ENCODE peak calls at places on chromosomes 3 and 15, in five cellular contexts. X is body of pancreas, W is nephron progenitor cell, H is neural crest cell, L is stomach. O is an unnamed sample.

GRCh38 chr3:129016725-129017530 is 15.8 kb downstream of the EFCC1 start:
- DNase-seq in L (no peak), X (no peak), H (no peak), W (no peak), O (no peak)

GRCh38 chr15:71708052-71708432 is 102.3 kb upstream of the NR2E3 start:
- DNase-seq in W (no peak), X (no peak), L (no peak), H (no peak), O (no peak)

GRCh38 chr15:91966181-91966552 is 112.7 kb downstream of the SLCO3A1 start:
- DNase-seq in W (no peak), H (no peak), L (no peak), X (no peak), O (no peak)

GRCh38 chr15:94008101-94009080 is 223.0 kb upstream of the MCTP2 start:
- DNase-seq in H (no peak), W (no peak), L (no peak), X (no peak), O (no peak)

GRCh38 chr15:40430271-40430805 is 10.4 kb upstream of the BAHD1 start:
- DNase-seq in X (no peak), W (peak; percentile 44), H (no peak), L (no peak), O (no peak)

GRCh38 chr3:120469440-120470415 is 18.9 kb upstream of the FSTL1 start:
- DNase-seq in W (no peak), X (no peak), L (no peak), H (no peak), O (no peak)

GRCh38 chr3:112610121-112610520 is 30.8 kb downstream of the CCDC80 start:
- DNase-seq in X (no peak), W (no peak), L (no peak), H (no peak), O (no peak)

GRCh38 chr3:163043074-163043473 is 1546.5 kb downstream of the OTOL1 start:
- DNase-seq in L (no peak), W (no peak), H (no peak), X (no peak), O (no peak)

GRCh38 chr3:4982773-4983738 is 3.8 kb downstream of the BHLHE40 start:
- DNase-seq in X (peak; percentile 22), W (no peak), L (no peak), H (no peak), O (no peak)

GRCh38 chr15:100264994-100265640 is 76.7 kb downstream of the ADAMTS17 start:
- DNase-seq in L (peak; percentile 18), H (no peak), X (peak; percentile 48), W (no peak), O (no peak)

GRCh38 chr3:193800138-193801043 is 207.4 kb downstream of the OPA1 start:
- DNase-seq in W (no peak), L (no peak), H (no peak), X (no peak), O (no peak)

GRCh38 chr3:25080461-25080860 is 347.6 kb upstream of the RARB start:
- DNase-seq in L (no peak), W (no peak), X (no peak), H (no peak), O (no peak)

GRCh38 chr3:71863563-71864190 is 78.7 kb upstream of the PROK2 start:
- DNase-seq in H (no peak), L (no peak), X (no peak), W (no peak), O (no peak)

GRCh38 chr3:71489315-71489761 is 94.2 kb downstream of the FOXP1 start:
- DNase-seq in W (no peak), L (no peak), H (no peak), X (no peak), O (no peak)

GRCh38 chr15:36426696-36427095 is 152.7 kb upstream of the CDIN1 start:
- DNase-seq in L (no peak), W (no peak), X (no peak), H (no peak), O (no peak)

GRCh38 chr15:25716414-25717102 is 146.6 kb downstream of the ATP10A start:
- DNase-seq in W (no peak), H (no peak), L (no peak), X (no peak), O (no peak)

GRCh38 chr15:85019815-85020590 is 38.3 kb downstream of the PDE8A start:
- DNase-seq in X (no peak), H (no peak), L (no peak), W (no peak), O (no peak)

GRCh38 chr3:99355465-99355864 is 282.9 kb upstream of the COL8A1 start:
- DNase-seq in X (no peak), H (no peak), L (no peak), W (no peak), O (no peak)

GRCh38 chr15:35690698-35691116 is 144.7 kb upstream of the DPH6 start:
- DNase-seq in W (no peak), X (peak; percentile 35), H (no peak), L (no peak), O (no peak)

GRCh38 chr3:70277304-70277703 is 35.1 kb downstream of the MDFIC2 start:
- DNase-seq in H (no peak), W (no peak), L (no peak), X (no peak), O (no peak)

GRCh38 chr3:193711964-193712598 is 119.1 kb downstream of the OPA1 start:
- DNase-seq in H (no peak), W (no peak), L (no peak), X (peak; percentile 63), O (no peak)

GRCh38 chr3:77746048-77746447 is 706.1 kb downstream of the ROBO2 start:
- DNase-seq in H (no peak), X (no peak), W (no peak), L (no peak), O (no peak)

GRCh38 chr15:63234479-63234878 is 42.9 kb upstream of the APH1B start:
- DNase-seq in W (no peak), X (peak; percentile 59), L (peak; percentile 63), H (no peak), O (no peak)

GRCh38 chr3:134260984-134261383 is 10.3 kb upstream of the RYK start:
- DNase-seq in X (no peak), L (no peak), H (no peak), W (no peak), O (no peak)

GRCh38 chr3:188497021-188497420 is 343.1 kb downstream of the LPP start:
- DNase-seq in L (no peak), W (no peak), H (no peak), X (no peak), O (no peak)

GRCh38 chr3:32857921-32858320 is 40.1 kb downstream of the TRIM71 start:
- DNase-seq in H (no peak), W (no peak), L (no peak), X (no peak), O (no peak)

GRCh38 chr3:180827171-180827570 is 85.3 kb upstream of the FXR1 start:
- DNase-seq in H (no peak), L (no peak), W (no peak), X (no peak), O (no peak)

GRCh38 chr15:63063877-63064409 is 21.4 kb downstream of the TPM1 start:
- DNase-seq in L (no peak), H (no peak), W (no peak), X (no peak), O (no peak)

GRCh38 chr3:173744479-173744878 is 346.9 kb downstream of the NLGN1 start:
- DNase-seq in H (no peak), X (no peak), W (no peak), L (no peak), O (no peak)

GRCh38 chr3:30904986-30905385 is 10.5 kb upstream of the GADL1 start:
- DNase-seq in W (no peak), X (no peak), L (no peak), H (no peak), O (no peak)

GRCh38 chr15:73799466-73799865 is 46.3 kb upstream of the INSYN1 start:
- DNase-seq in H (no peak), W (no peak), X (no peak), L (no peak), O (no peak)

GRCh38 chr15:84921121-84921520 is 36.7 kb downstream of the SLC28A1 start:
- DNase-seq in W (no peak), L (no peak), X (no peak), H (no peak), O (no peak)

GRCh38 chr3:86774082-86774691 is 216.8 kb downstream of the VGLL3 start:
- DNase-seq in H (no peak), W (no peak), L (no peak), X (no peak), O (no peak)
- TF ChIP-seq CTCF in H (peak; percentile 85), W (peak; percentile 49), L (no peak), X (peak; percentile 62), O (peak; percentile 80)

DNA sequence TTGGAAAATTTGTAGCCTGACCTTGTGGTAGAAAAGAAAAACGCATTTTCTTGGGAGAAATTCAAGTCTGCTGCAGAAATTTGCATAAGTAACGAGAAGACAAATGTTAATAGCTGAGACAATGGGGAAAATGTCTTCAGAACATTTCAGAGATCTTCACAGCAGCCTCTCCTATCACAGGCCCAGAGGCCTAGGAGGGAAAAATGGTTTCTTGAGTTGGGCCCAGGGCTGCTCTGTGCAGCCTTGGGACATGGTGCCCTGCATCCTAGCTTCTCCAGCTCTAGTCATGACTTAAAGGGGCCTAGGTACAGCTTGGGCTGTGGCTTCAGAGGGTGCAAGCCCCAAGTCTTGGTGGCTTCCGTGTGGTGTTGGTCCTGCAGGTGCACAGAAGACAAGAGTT is 104.2 kb downstream of the ZNF621 start:
- DNase-seq in X (no peak), H (no peak), W (no peak), L (no peak), O (no peak)
- TF ChIP-seq CTCF in X (no peak), H (no peak), W (no peak), L (no peak), O (no peak)

GRCh38 chr15:77905301-77905920 is 172.1 kb downstream of the TBC1D2B start:
- DNase-seq in L (peak; percentile 22), H (no peak), X (no peak), W (no peak), O (no peak)

GRCh38 chr15:77909131-77909940 is 168.2 kb downstream of the TBC1D2B start:
- DNase-seq in W (no peak), H (no peak), X (no peak), L (no peak), O (no peak)

GRCh38 chr15:77904436-77904821 is 173.1 kb downstream of the TBC1D2B start:
- DNase-seq in L (peak; percentile 22), W (no peak), X (no peak), H (no peak), O (no peak)

GRCh38 chr15:77904901-77905300 is 172.6 kb downstream of the TBC1D2B start:
- DNase-seq in H (no peak), L (no peak), X (no peak), W (no peak), O (no peak)

GRCh38 chr15:77907824-77908751 is 169.4 kb downstream of the TBC1D2B start:
- DNase-seq in H (no peak), X (peak; percentile 80), L (peak; percentile 78), W (no peak), O (peak; percentile 77)
- TF ChIP-seq CTCF in H (no peak), X (peak; percentile 53), L (no peak), W (no peak), O (peak; percentile 44)

DNA sequence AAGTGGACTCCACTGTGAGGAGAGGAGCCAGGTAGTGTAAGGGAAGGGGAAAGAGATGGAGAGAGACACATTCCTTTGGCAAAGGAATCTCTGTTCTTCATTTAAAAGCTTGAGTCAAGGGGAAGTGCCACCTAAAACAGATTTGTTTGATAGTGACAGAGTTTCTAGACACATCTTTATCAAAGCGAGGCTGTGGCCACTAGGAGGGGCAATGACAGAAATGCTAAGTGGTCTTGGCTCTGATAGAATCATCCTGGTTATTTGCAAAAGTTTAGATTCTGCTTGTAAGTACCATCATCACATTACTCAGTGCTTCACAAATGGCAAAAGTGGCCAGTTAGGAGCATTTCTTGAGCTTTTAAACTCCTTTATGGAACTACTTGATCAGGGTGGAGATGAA is 261.4 kb downstream of the CNTN3 start:
- DNase-seq in W (no peak), H (no peak), L (no peak), X (no peak), O (peak; percentile 17)
- TF ChIP-seq CTCF in W (peak; percentile 16), H (peak; percentile 41), L (no peak), X (no peak), O (peak; percentile 43)